ENCODE peak calls at places on chromosomes 3 and 15, in seven cellular contexts. N, C, D, W, T, M and H are unnamed samples.

GRCh38 chr15:61890106-61890505 is 170.1 kb downstream of the VPS13C start:
- DNase-seq in N (no peak), C (no peak), D (no peak), W (no peak), T (peak; percentile 23), M (no peak), H (no peak)

GRCh38 chr3:58526124-58526957 is 10.6 kb downstream of the ACOX2 start:
- DNase-seq in N (no peak), C (peak; percentile 92), D (no peak), W (no peak), T (peak; percentile 93), M (peak; percentile 76), H (no peak)

GRCh38 chr3:138363322-138363721 is 14.9 kb downstream of the MRAS start:
- DNase-seq in N (no peak), C (no peak), D (no peak), W (no peak), T (no peak), M (no peak), H (no peak)

GRCh38 chr3:71262368-71263265 is 320.9 kb downstream of the FOXP1 start:
- DNase-seq in N (no peak), C (no peak), D (no peak), W (no peak), T (no peak), M (no peak), H (no peak)

GRCh38 chr15:59273266-59273665 is 66.6 kb downstream of the LDHAL6B start:
- DNase-seq in N (no peak), C (no peak), D (no peak), W (no peak), T (no peak), M (no peak), H (no peak)

GRCh38 chr3:39927479-39927878 is 118.1 kb downstream of the MYRIP start:
- DNase-seq in N (no peak), C (no peak), D (no peak), W (no peak), T (no peak), M (no peak), H (no peak)

GRCh38 chr3:169615833-169616232 is 47.7 kb downstream of the MECOM start:
- DNase-seq in N (no peak), C (no peak), D (no peak), W (no peak), T (no peak), M (no peak), H (no peak)

GRCh38 chr3:120795017-120795648 is 52.6 kb downstream of the GTF2E1 start:
- DNase-seq in N (peak; percentile 63), C (peak; percentile 82), D (peak; percentile 74), W (peak; percentile 57), T (peak; percentile 84), M (peak; percentile 69), H (peak; percentile 30)

GRCh38 chr3:189781384-189781783 is 150.2 kb downstream of the TP63 start:
- DNase-seq in N (no peak), C (no peak), D (no peak), W (no peak), T (no peak), M (no peak), H (no peak)

GRCh38 chr15:41933771-41934170 is 38.6 kb downstream of the EHD4 start:
- DNase-seq in N (no peak), C (no peak), D (no peak), W (peak; percentile 66), T (no peak), M (no peak), H (no peak)

GRCh38 chr15:56758770-56759449 is 25.6 kb upstream of the ZNF280D start:
- DNase-seq in N (no peak), C (peak; percentile 72), D (no peak), W (no peak), T (peak; percentile 62), M (no peak), H (no peak)

GRCh38 chr3:127226451-127226850 is 33.5 kb downstream of the PRR23E start:
- DNase-seq in N (no peak), C (no peak), D (no peak), W (no peak), T (no peak), M (no peak), H (no peak)

GRCh38 chr3:64995857-64996564 is 308.2 kb upstream of the ADAMTS9 start:
- DNase-seq in N (no peak), C (peak; percentile 56), D (no peak), W (no peak), T (peak; percentile 81), M (no peak), H (no peak)

GRCh38 chr3:171138027-171138426 is 111.5 kb upstream of the SLC2A2 start:
- DNase-seq in N (no peak), C (no peak), D (no peak), W (no peak), T (no peak), M (no peak), H (no peak)

GRCh38 chr3:129575987-129576364 is 30.5 kb downstream of the PLXND1 start:
- DNase-seq in N (no peak), C (no peak), D (no peak), W (no peak), T (no peak), M (no peak), H (no peak)

GRCh38 chr15:35774653-35775052 is 228.7 kb upstream of the DPH6 start:
- DNase-seq in N (no peak), C (no peak), D (no peak), W (no peak), T (no peak), M (no peak), H (no peak)

GRCh38 chr3:137217733-137218132 is 259.9 kb downstream of the IL20RB start:
- DNase-seq in N (no peak), C (no peak), D (no peak), W (no peak), T (no peak), M (no peak), H (no peak)

GRCh38 chr3:132232231-132232792 is 84.9 kb upstream of the ACP3 start:
- DNase-seq in N (no peak), C (no peak), D (no peak), W (no peak), T (peak; percentile 11), M (no peak), H (no peak)

GRCh38 chr3:39103324-39103693 is 4.1 kb downstream of the GORASP1 start:
- DNase-seq in N (no peak), C (no peak), D (peak; percentile 43), W (no peak), T (no peak), M (no peak), H (no peak)

GRCh38 chr3:52453496-52454234 is at the start of gene TNNC1:
- DNase-seq in N (no peak), C (no peak), D (no peak), W (no peak), T (no peak), M (no peak), H (no peak)

GRCh38 chr3:146502887-146503458 is 33.6 kb upstream of the PLSCR2 start:
- DNase-seq in N (no peak), C (no peak), D (no peak), W (no peak), T (no peak), M (no peak), H (no peak)

GRCh38 chr15:90126457-90127435 is 24.5 kb upstream of the IDH2 start:
- DNase-seq in N (no peak), C (no peak), D (no peak), W (peak; percentile 58), T (no peak), M (no peak), H (no peak)

GRCh38 chr15:65869954-65870871 is 922 bp downstream of the RAB11A start:
- DNase-seq in N (peak; percentile 12), C (peak; percentile 20), D (peak; percentile 39), W (peak; percentile 65), T (peak; percentile 53), M (no peak), H (no peak)

GRCh38 chr3:81749285-81749684 is 12.2 kb downstream of the GBE1 start:
- DNase-seq in N (no peak), C (no peak), D (no peak), W (no peak), T (peak; percentile 47), M (no peak), H (no peak)

GRCh38 chr3:156150434-156151066 is 30.2 kb downstream of the KCNAB1 start:
- DNase-seq in N (no peak), C (peak; percentile 70), D (peak; percentile 37), W (no peak), T (peak; percentile 84), M (peak; percentile 25), H (no peak)

GRCh38 chr3:127392146-127392470 is 104.3 kb upstream of the PRR20G start:
- DNase-seq in N (no peak), C (no peak), D (no peak), W (no peak), T (no peak), M (no peak), H (no peak)

GRCh38 chr15:75063338-75063737 is 39.9 kb downstream of the PPCDC start:
- DNase-seq in N (no peak), C (peak; percentile 81), D (no peak), W (no peak), T (peak; percentile 78), M (no peak), H (no peak)

GRCh38 chr3:15271785-15272381 is 60.5 kb downstream of the SH3BP5 start:
- DNase-seq in N (peak; percentile 79), C (no peak), D (peak; percentile 90), W (peak; percentile 58), T (no peak), M (no peak), H (no peak)

GRCh38 chr3:172542999-172543398 is 19.8 kb upstream of the TNFSF10 start:
- DNase-seq in N (no peak), C (no peak), D (no peak), W (no peak), T (no peak), M (no peak), H (no peak)

GRCh38 chr3:32460031-32460749 is 42.5 kb downstream of the CMTM6 start:
- DNase-seq in N (peak; percentile 68), C (peak; percentile 19), D (peak; percentile 96), W (no peak), T (peak; percentile 17), M (no peak), H (no peak)

GRCh38 chr15:58457466-58457965 is 25.7 kb downstream of the LIPC start:
- DNase-seq in N (no peak), C (peak; percentile 83), D (peak; percentile 88), W (no peak), T (peak; percentile 33), M (no peak), H (no peak)

GRCh38 chr3:108223928-108224327 is 1.7 kb upstream of the IFT57 start:
- DNase-seq in N (no peak), C (no peak), D (peak; percentile 24), W (no peak), T (peak; percentile 76), M (no peak), H (no peak)

GRCh38 chr3:78887029-78887428 is 880.8 kb downstream of the ROBO1 start:
- DNase-seq in N (no peak), C (peak; percentile 69), D (no peak), W (no peak), T (peak; percentile 62), M (no peak), H (no peak)

GRCh38 chr3:128309026-128309425 is 155.7 kb downstream of the EEFSEC start:
- DNase-seq in N (no peak), C (no peak), D (no peak), W (no peak), T (no peak), M (no peak), H (no peak)

GRCh38 chr3:43455233-43455632 is 166.6 kb downstream of the ANO10 start:
- DNase-seq in N (no peak), C (peak; percentile 12), D (no peak), W (no peak), T (peak; percentile 14), M (no peak), H (no peak)

GRCh38 chr3:57484563-57484962 is 59.6 kb downstream of the DNAH12 start:
- DNase-seq in N (no peak), C (no peak), D (no peak), W (no peak), T (no peak), M (no peak), H (no peak)